ENCODE peak calls at places on chromosomes 16 and 17, in nine cellular contexts. U is AG04449, W is suprapubic skin, E is ovary, Q is HFF-Myc, S is left lung, P is fibroblast of lung, H is tibial nerve, R is tibial artery. C is an unnamed sample.

GRCh38 chr16:74766729-74767128 is 7.9 kb downstream of the FA2H start:
- DNase-seq in S (no peak), R (no peak), Q (no peak), H (no peak), E (no peak), U (no peak), P (no peak), W (no peak), C (no peak)

GRCh38 chr17:68599873-68600122 is 1.4 kb downstream of the FAM20A start:
- DNase-seq in Q (no peak), R (no peak), H (no peak), U (no peak), W (no peak), E (no peak), P (no peak), S (peak), C (no peak)

GRCh38 chr17:65553009-65553645 is 8.3 kb downstream of the AXIN2 start:
- DNase-seq in S (no peak), R (no peak), W (no peak), P (peak), E (no peak), H (no peak), U (peak), Q (peak), C (no peak)

GRCh38 chr17:7887038-7887481 is 1.5 kb upstream of the CHD3 start:
- DNase-seq in U (no peak), W (no peak), H (no peak), E (no peak), S (no peak), P (no peak), R (no peak), Q (no peak), C (no peak)

GRCh38 chr16:76335187-76335974 is 58.2 kb downstream of the CNTNAP4 start:
- DNase-seq in R (no peak), Q (no peak), E (no peak), H (no peak), P (no peak), S (no peak), W (no peak), U (no peak), C (no peak)

GRCh38 chr17:9517396-9517795 is 58.2 kb downstream of the STX8 start:
- DNase-seq in P (no peak), U (no peak), S (no peak), H (no peak), W (no peak), R (no peak), Q (no peak), E (no peak), C (no peak)

GRCh38 chr16:83113317-83113716 is 486.5 kb downstream of the CDH13 start:
- DNase-seq in P (no peak), R (no peak), E (no peak), S (no peak), U (no peak), Q (no peak), W (no peak), H (no peak), C (no peak)

GRCh38 chr17:75755205-75755901 is 9.6 kb downstream of the GALK1 start:
- DNase-seq in R (no peak), P (no peak), Q (no peak), W (peak), E (no peak), U (no peak), H (no peak), S (peak), C (no peak)

GRCh38 chr17:71921726-71922320 is 199.0 kb upstream of the SOX9 start:
- DNase-seq in H (no peak), Q (no peak), W (no peak), R (no peak), U (no peak), P (peak), E (no peak), S (no peak), C (no peak)

GRCh38 chr17:50480142-50480764 is 1.6 kb downstream of the RSAD1 start:
- DNase-seq in W (no peak), S (no peak), P (no peak), Q (no peak), H (no peak), R (no peak), E (no peak), U (no peak), C (no peak)

GRCh38 chr16:88353691-88354090 is 29.1 kb upstream of the ZNF469 start:
- DNase-seq in P (no peak), R (no peak), Q (no peak), W (no peak), S (peak), H (no peak), U (no peak), E (no peak), C (no peak)

GRCh38 chr17:41464682-41465081 is 2.5 kb downstream of the KRT32 start:
- DNase-seq in E (peak), P (peak), R (peak), Q (peak), W (no peak), H (peak), S (no peak), U (peak), C (peak)

GRCh38 chr16:46885960-46886763 is 2.0 kb downstream of the GPT2 start:
- DNase-seq in P (peak), U (no peak), H (peak), E (peak), Q (no peak), R (no peak), W (no peak), S (no peak), C (no peak)

GRCh38 chr16:30923554-30924085 is at the start of gene FBXL19:
- DNase-seq in H (no peak), P (no peak), U (no peak), R (peak), S (peak), W (peak), E (peak), Q (no peak), C (no peak)
- H3K4me3 ChIP-seq in H (peak), P (peak), U (peak), R (peak), S (peak), W (peak), E (peak), Q (peak), C (peak)

GRCh38 chr17:38420518-38420917 is 7.7 kb upstream of the ARHGAP23 start:
- DNase-seq in P (no peak), U (no peak), W (no peak), H (no peak), E (no peak), R (no peak), S (no peak), Q (no peak), C (no peak)
- TF ChIP-seq CTCF in P (no peak), U (no peak), W (no peak), H (no peak), E (no peak), R (no peak), S (no peak), Q (no peak), C (no peak)

GRCh38 chr16:23304620-23305019 is 2.5 kb downstream of the SCNN1B start:
- DNase-seq in S (no peak), U (no peak), P (no peak), E (no peak), W (no peak), R (no peak), H (no peak), Q (no peak), C (no peak)

GRCh38 chr16:23298290-23298689 is 3.8 kb upstream of the SCNN1B start:
- DNase-seq in S (no peak), E (no peak), W (no peak), R (no peak), Q (no peak), H (no peak), P (no peak), U (no peak), C (no peak)

GRCh38 chr16:23302045-23302956 is at the start of gene SCNN1B:
- DNase-seq in H (no peak), P (no peak), S (peak), E (no peak), Q (no peak), R (no peak), U (no peak), W (no peak), C (no peak)

GRCh38 chr16:23303685-23304084 is 1.6 kb downstream of the SCNN1B start:
- DNase-seq in Q (no peak), S (no peak), R (no peak), H (no peak), W (no peak), E (no peak), U (no peak), P (no peak), C (no peak)

DNA sequence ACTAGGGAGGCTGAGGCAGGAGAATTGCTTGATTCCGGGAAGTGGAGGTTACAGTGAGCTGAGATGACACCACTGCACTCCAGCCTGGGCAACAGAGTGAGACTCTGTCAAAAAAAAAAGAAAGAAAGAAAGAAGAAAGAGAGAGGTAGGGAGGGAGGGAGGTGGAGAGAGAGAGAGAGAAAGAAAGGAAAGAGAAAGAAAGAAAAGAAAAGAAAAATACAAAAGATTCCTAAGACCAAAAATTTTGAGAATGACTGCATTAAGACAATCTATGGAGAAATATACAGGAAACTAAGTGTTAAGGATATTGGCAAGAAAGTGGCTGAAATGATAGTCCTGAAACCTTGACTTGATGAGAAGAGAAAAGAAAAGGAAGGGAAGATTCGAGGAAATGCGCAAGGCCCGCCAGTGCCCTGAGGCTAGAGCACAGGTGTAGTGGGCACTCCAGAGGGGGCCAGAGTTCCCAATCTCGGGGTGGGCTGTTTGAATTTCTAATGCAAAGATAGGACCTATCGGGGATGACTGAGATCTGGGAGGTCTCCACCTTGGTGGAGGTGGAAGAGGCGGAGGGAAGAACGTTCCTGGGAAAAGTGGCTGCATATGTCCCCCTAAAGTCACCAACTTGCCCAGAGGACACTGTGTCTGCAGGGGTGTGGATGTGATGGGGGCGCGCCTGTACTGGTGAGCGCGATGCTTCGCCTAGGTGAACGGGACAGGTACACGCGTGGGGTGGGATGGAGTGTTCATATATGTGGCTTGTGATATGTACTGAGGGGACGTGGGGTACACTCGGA is 654 bp upstream of the SCNN1B start:
- DNase-seq in H (no peak), W (no peak), E (no peak), U (no peak), Q (no peak), P (no peak), R (no peak), S (no peak), C (no peak)
- H3K4me3 ChIP-seq in H (no peak), W (peak), E (no peak), U (no peak), Q (no peak), P (no peak), R (no peak), S (peak), C (no peak)

GRCh38 chr16:65704866-65705265 is 583.0 kb upstream of the CDH11 start:
- DNase-seq in R (no peak), Q (no peak), S (no peak), U (no peak), E (no peak), P (no peak), W (no peak), H (no peak), C (no peak)
- TF ChIP-seq CTCF in R (no peak), Q (peak), S (no peak), U (peak), E (no peak), P (peak), W (no peak), H (no peak), C (no peak)

GRCh38 chr16:81796035-81796434 is 16.9 kb downstream of the PLCG2 start:
- DNase-seq in E (no peak), S (no peak), Q (no peak), U (no peak), W (no peak), P (no peak), H (no peak), R (no peak), C (no peak)
- H3K4me3 ChIP-seq in E (no peak), S (no peak), Q (no peak), U (no peak), W (no peak), P (no peak), H (no peak), R (no peak), C (no peak)

C was measured in lower leg skin.